ENCODE peak calls at places on chromosome 12, in eight cellular contexts. W is CD8-positive, alpha-beta T cell; N is psoas muscle; M is HCT116; E is PC-3; B is right lobe of liver; D is K562; J is heart right ventricle. R is an unnamed sample. For H3K4me1, the result is how much of the 10 kb centered on the place peaks cover.

GRCh38 chr12:102873077-102873476 is 44.0 kb downstream of the PAH start:
- ATAC-seq in D (no peak), N (no peak), M (no peak), W (no peak), B (peak), E (no peak), J (no peak), R (no peak)

GRCh38 chr12:29710104-29710503 is 73.6 kb downstream of the TMTC1 start:
- ATAC-seq in W (no peak), N (peak), J (peak), D (no peak), M (no peak), E (no peak), B (no peak), R (peak)

GRCh38 chr12:108324678-108325358 is 14.3 kb downstream of the CMKLR1 start:
- ATAC-seq in J (no peak), N (no peak), E (no peak), M (no peak), W (no peak), D (no peak), B (no peak), R (no peak)

GRCh38 chr12:55927588-55928502 is at the start of gene PYM1:
- ATAC-seq in B (peak), J (peak), N (peak), M (peak), D (peak), E (peak), W (peak), R (peak)

GRCh38 chr12:89245090-89245489 is 107.2 kb downstream of the DUSP6 start:
- ATAC-seq in E (no peak), N (no peak), J (peak), D (no peak), W (peak), M (no peak), B (peak), R (peak)

GRCh38 chr12:21677622-21678277 is 20.1 kb upstream of the LDHB start:
- ATAC-seq in W (peak), J (no peak), M (no peak), N (no peak), E (peak), B (no peak), D (peak), R (no peak)

GRCh38 chr12:12070674-12071661 is at the start of gene BCL2L14:
- ATAC-seq in N (no peak), M (peak), W (peak), E (peak), J (no peak), D (peak), B (peak), R (no peak)

GRCh38 chr12:6554990-6555691 is 701 bp downstream of the IFFO1 start:
- ATAC-seq in N (no peak), M (no peak), E (no peak), D (no peak), W (no peak), J (no peak), B (no peak), R (no peak)

GRCh38 chr12:123491481-123491880 is 33.5 kb downstream of the SNRNP35 start:
- ATAC-seq in B (no peak), N (no peak), M (no peak), D (no peak), E (no peak), W (no peak), J (no peak), R (no peak)

GRCh38 chr12:106709068-106709511 is 65.4 kb upstream of the RIC8B start:
- ATAC-seq in B (no peak), J (no peak), M (peak), N (no peak), D (no peak), E (peak), W (no peak), R (no peak)

GRCh38 chr12:106084048-106084671 is 54.6 kb downstream of the NUAK1 start:
- ATAC-seq in B (no peak), J (no peak), W (no peak), M (peak), D (no peak), E (peak), N (no peak), R (no peak)

DNA sequence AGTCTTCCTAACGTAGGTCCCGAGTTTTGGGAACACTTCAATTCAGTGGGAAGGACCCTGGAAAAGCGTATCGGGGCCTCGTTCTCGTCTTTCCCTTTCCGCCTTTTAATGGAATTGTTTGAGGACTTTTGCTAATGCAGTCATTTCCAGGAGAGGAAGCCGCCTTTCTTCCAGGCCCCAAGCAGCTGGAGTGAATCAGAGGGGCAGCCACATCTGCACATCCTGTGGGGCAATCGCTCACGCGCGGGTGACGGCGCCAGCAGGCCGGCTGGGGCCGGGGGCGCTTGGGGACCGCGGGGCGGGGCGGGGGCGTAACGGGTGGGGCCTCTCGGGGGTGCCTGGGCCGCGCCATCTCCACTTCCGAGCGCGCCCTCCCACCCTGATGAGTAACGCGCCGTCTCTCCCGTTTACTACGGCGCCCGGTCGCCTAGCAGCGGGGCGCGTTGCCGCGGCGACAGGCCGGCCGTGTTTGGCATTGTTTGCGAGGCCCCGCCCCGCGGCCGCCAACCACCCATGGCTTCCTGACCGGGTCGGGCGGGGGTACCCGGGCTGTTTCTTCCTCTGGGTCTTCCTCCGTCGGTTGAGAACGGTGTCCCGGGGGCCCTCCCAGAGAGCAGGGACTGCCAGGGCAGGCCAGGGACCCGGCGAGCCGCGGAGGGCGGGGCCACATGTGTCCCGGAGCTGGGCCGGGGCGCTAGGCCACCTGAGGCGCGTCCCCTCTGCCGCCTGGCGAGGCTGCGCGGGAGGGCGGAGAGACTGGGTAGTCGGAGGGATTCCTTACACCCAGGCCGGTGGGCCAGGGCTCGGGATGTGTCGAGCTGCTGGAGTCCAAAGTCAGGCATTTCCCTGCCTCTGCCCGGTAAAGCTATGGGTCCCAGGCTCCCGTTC is 2.3 kb downstream of the GSG1 start:
- ATAC-seq in N (peak), J (peak), E (peak), W (peak), D (peak), M (peak), B (peak), R (peak)
- H3K4me1 ChIP-seq in N (under half), J (under half), E (half or more), W (under half), D (under half), M (under half), B (under half), R (under half)

GRCh38 chr12:110281549-110282342 is 699 bp downstream of the ATP2A2 start:
- ATAC-seq in J (peak), B (peak), M (peak), W (no peak), E (peak), N (peak), D (peak), R (peak)
- H3K4me1 ChIP-seq in J (under half), B (under half), M (under half), W (under half), E (under half), N (under half), D (under half), R (half or more)

GRCh38 chr12:79421236-79421740 is 269.5 kb downstream of the PAWR start:
- ATAC-seq in M (no peak), W (no peak), D (no peak), E (no peak), J (no peak), B (no peak), N (no peak), R (no peak)
- H3K4me1 ChIP-seq in M (under half), W (under half), D (under half), E (half or more), J (under half), B (under half), N (under half), R (under half)

DNA sequence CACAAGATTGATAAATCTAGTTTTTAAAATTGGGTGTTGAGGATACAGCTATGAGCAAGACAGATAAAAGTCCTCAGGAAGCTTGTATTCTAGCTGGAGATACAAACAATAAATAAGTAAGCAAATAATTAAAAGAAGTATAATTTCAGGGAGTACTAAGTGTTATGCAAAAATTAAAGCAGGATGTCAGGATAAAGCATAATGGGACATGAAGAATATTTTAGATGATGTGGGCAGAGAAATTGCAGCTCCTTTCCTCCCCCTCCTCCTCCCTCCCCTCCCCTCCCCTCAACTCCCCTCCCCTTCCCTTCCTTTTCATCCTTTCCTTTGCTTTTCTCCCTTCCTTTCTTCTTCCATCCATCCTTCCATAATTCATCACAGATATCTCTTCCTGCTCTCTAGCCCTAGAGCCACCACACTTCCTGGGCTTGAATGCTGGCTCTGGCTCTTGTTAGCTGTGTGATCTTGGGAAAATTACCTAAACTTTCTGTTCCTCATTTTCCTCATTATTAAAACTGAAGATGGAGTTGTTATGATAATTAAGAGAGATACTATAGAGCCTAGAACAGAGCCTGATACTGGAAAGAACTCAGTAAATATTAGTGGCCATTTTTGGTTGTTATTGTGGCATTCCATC is 323.9 kb downstream of the AACS start:
- ATAC-seq in M (no peak), N (no peak), D (no peak), E (no peak), J (no peak), W (no peak), B (no peak), R (no peak)
- H3K4me1 ChIP-seq in M (under half), N (under half), D (under half), E (under half), J (under half), W (under half), B (under half), R (under half)

DNA sequence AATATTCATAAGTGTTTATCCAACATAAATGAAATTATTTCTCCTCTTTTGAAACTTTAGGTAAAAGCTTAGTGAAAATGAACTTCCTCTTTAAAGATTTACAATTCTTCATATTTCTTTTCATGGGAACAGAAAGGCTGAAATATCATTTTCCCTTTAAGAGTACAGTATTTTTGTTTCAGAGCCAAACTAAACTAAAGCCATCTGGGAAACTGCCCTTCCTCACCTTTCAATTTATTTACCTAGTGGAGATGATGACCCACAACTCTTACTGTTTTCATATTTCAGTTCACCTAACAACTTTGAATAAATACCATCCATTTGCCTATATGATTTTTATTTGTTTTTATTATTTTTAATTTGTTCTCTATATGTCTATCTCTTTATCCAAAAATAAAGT is 105.4 kb downstream of the ALX1 start:
- ATAC-seq in J (no peak), B (no peak), D (no peak), N (no peak), M (no peak), E (no peak), W (no peak), R (no peak)
- H3K4me1 ChIP-seq in J (under half), B (under half), D (under half), N (under half), M (under half), E (under half), W (under half), R (under half)

GRCh38 chr12:54428050-54429013 is 9.3 kb upstream of the ITGA5 start:
- ATAC-seq in J (peak), N (no peak), W (peak), D (peak), E (no peak), M (no peak), B (peak), R (no peak)
- H3K4me1 ChIP-seq in J (half or more), N (under half), W (under half), D (half or more), E (under half), M (under half), B (under half), R (half or more)

GRCh38 chr12:57823908-57824640 is 5.5 kb upstream of the AVIL start:
- ATAC-seq in M (no peak), D (no peak), E (no peak), B (no peak), W (no peak), N (no peak), J (no peak), R (no peak)
- H3K4me1 ChIP-seq in M (under half), D (under half), E (under half), B (under half), W (under half), N (under half), J (under half), R (under half)

GRCh38 chr12:51914034-51914923 is 7.0 kb downstream of the ACVRL1 start:
- ATAC-seq in N (no peak), E (no peak), M (no peak), J (no peak), B (no peak), W (no peak), D (no peak), R (no peak)
- H3K4me1 ChIP-seq in N (under half), E (under half), M (under half), J (half or more), B (under half), W (under half), D (under half), R (under half)

R was measured in gastroesophageal sphincter.